ENCODE peak calls at places on chromosomes 12 and 14, in four cellular contexts. O, K, M and L are unnamed samples.
A peak's percentile ranks its signal among the peaks of the same experiment; 100 is the strongest.

GRCh38 chr14:54782803-54783659 is 119.6 kb downstream of the GCH1 start:
- DNase-seq in M (no peak), K (peak; percentile 21), O (peak; percentile 51), L (peak; percentile 31)

GRCh38 chr14:30620178-30620577 is 1.9 kb upstream of the SCFD1 start:
- DNase-seq in O (no peak), M (no peak), K (peak; percentile 84), L (no peak)

GRCh38 chr12:19234991-19235876 is 105.7 kb downstream of the PLEKHA5 start:
- DNase-seq in O (no peak), M (no peak), K (peak; percentile 81), L (no peak)

GRCh38 chr12:8033153-8034044 is 883 bp downstream of the FOXJ2 start:
- DNase-seq in K (peak; percentile 29), O (peak; percentile 74), M (no peak), L (peak; percentile 42)

GRCh38 chr12:58414398-58414871 is 473.1 kb downstream of the ATP23 start:
- DNase-seq in O (no peak), M (no peak), K (peak; percentile 28), L (no peak)

GRCh38 chr12:114869091-114869834 is 185.3 kb upstream of the TBX3 start:
- DNase-seq in O (peak; percentile 22), K (no peak), M (no peak), L (no peak)

GRCh38 chr12:116406529-116406928 is 129.0 kb upstream of the MED13L start:
- DNase-seq in O (peak; percentile 34), M (no peak), K (peak; percentile 81), L (no peak)

GRCh38 chr14:61300754-61301153 is 19.6 kb upstream of the TMEM30B start:
- DNase-seq in K (no peak), M (no peak), O (no peak), L (no peak)

GRCh38 chr12:131920157-131920508 is 8.9 kb upstream of the PUS1 start:
- DNase-seq in M (no peak), K (no peak), O (no peak), L (no peak)

GRCh38 chr14:69242311-69243224 is 17.4 kb upstream of the GALNT16 start:
- DNase-seq in K (peak; percentile 87), O (peak; percentile 67), M (peak; percentile 61), L (peak; percentile 55)

GRCh38 chr12:97556201-97556824 is 93.7 kb downstream of the RMST start:
- DNase-seq in M (no peak), K (peak; percentile 45), O (no peak), L (peak; percentile 46)

GRCh38 chr12:56877195-56878009 is 56.8 kb downstream of the SDR9C7 start:
- DNase-seq in O (no peak), K (no peak), M (no peak), L (no peak)

GRCh38 chr12:52171950-52172512 is 19.8 kb downstream of the KRT80 start:
- DNase-seq in K (no peak), M (peak; percentile 31), O (peak; percentile 79), L (peak; percentile 53)
- TF ChIP-seq CTCF in K (peak; percentile 61), M (peak; percentile 49), O (peak; percentile 25), L (peak; percentile 30)

GRCh38 chr14:103607039-103607668 is 21.9 kb upstream of the KLC1 start:
- DNase-seq in M (peak; percentile 29), K (peak; percentile 97), O (peak; percentile 47), L (peak; percentile 35)
- TF ChIP-seq CTCF in M (no peak), K (peak; percentile 50), O (no peak), L (no peak)

GRCh38 chr12:67632005-67632404 is 16.5 kb upstream of the DYRK2 start:
- DNase-seq in O (no peak), M (peak; percentile 11), K (no peak), L (no peak)

GRCh38 chr12:67633708-67634107 is 14.8 kb upstream of the DYRK2 start:
- DNase-seq in M (no peak), O (no peak), K (no peak), L (no peak)

GRCh38 chr12:67633024-67633423 is 15.5 kb upstream of the DYRK2 start:
- DNase-seq in O (no peak), M (no peak), K (no peak), L (no peak)

GRCh38 chr12:67634167-67634793 is 14.3 kb upstream of the DYRK2 start:
- DNase-seq in K (no peak), O (no peak), M (no peak), L (no peak)

DNA sequence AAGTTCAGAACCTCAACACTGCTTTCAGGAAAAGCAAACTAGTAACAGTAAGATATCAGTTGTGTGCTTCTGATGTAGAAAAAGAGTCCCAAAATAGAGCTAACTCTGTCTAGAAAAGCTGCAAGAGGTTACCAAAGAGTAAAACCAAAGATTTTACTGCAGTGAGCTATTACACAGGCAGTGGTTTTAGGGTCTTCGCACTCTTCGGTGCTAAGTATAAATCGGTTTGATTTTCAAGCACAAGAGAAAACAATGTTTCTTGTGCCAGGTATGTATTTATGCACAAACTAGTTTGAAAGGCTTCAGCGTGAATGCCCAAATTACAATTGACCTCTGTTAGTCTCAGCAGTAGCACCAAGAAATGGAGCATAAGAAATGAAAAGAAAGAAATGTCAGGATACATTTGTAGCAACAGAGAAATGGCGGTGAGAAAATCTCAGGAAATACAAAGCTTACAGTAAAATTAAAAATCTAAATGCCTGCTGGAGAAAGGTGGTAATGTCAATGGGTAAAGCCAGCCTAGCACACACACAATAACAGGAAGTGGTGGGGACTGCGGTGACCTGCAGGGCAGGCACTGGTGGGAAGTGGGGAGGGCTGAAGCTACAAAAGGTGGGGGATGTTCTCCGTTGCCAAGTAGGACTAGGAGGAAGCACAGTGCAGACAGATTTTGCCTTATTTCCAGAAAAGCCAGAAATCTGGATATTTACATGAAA is 18.0 kb upstream of the DYRK2 start:
- DNase-seq in K (peak; percentile 52), O (peak; percentile 30), M (no peak), L (peak; percentile 42)
- TF ChIP-seq CTCF in K (no peak), O (no peak), M (no peak), L (no peak)

GRCh38 chr12:70365648-70366518 is at the start of gene KCNMB4:
- DNase-seq in O (peak; percentile 93), M (peak; percentile 73), K (peak; percentile 30), L (peak; percentile 84)
- TF ChIP-seq CTCF in O (no peak), M (no peak), K (no peak), L (no peak)

GRCh38 chr12:106736051-106736957 is 38.2 kb upstream of the RIC8B start:
- DNase-seq in O (no peak), K (peak; percentile 6), M (no peak), L (no peak)
- TF ChIP-seq CTCF in O (no peak), K (no peak), M (no peak), L (no peak)

GRCh38 chr12:124007810-124008570 is 35.0 kb downstream of the ZNF664 start:
- DNase-seq in O (no peak), M (no peak), K (peak; percentile 62), L (no peak)
- TF ChIP-seq CTCF in O (no peak), M (no peak), K (no peak), L (no peak)